ENCODE peak calls at places on chromosomes 5 and 9, in four cellular contexts. K is K562, L is GM12878, G is HepG2. W is an unnamed sample.

GRCh38 chr5:74894351-74894750 is 28.2 kb upstream of the FAM169A start:
- DNase-seq in K (no peak), L (no peak), G (no peak), W (no peak)

GRCh38 chr9:10252174-10252573 is 360.6 kb downstream of the PTPRD start:
- DNase-seq in K (no peak), L (no peak), G (no peak), W (no peak)

GRCh38 chr9:27395484-27395921 is 98.6 kb upstream of the EQTN start:
- DNase-seq in K (no peak), L (no peak), G (no peak), W (no peak)

GRCh38 chr9:120942186-120943001 is 15.8 kb upstream of the TRAF1 start:
- DNase-seq in K (no peak), L (no peak), G (no peak), W (peak; percentile 35)

GRCh38 chr5:118295045-118295444 is 693.3 kb downstream of the DTWD2 start:
- DNase-seq in K (no peak), L (no peak), G (no peak), W (no peak)

GRCh38 chr5:100905259-100905914 is 2.3 kb upstream of the ST8SIA4 start:
- DNase-seq in K (no peak), L (no peak), G (no peak), W (no peak)

GRCh38 chr5:135127604-135128240 is 93.7 kb upstream of the PITX1 start:
- DNase-seq in K (no peak), L (no peak), G (peak; percentile 83), W (no peak)

GRCh38 chr5:74579215-74579614 is 61.3 kb downstream of the ENC1 start:
- DNase-seq in K (peak; percentile 23), L (peak; percentile 87), G (no peak), W (no peak)

GRCh38 chr9:1024112-1024511 is 26.0 kb upstream of the DMRT2 start:
- DNase-seq in K (no peak), L (no peak), G (no peak), W (no peak)

GRCh38 chr9:1013018-1013417 is 36.6 kb downstream of the DMRT3 start:
- DNase-seq in K (peak; percentile 8), L (no peak), G (no peak), W (no peak)

GRCh38 chr9:1018121-1018520 is 32.0 kb upstream of the DMRT2 start:
- DNase-seq in K (peak; percentile 12), L (no peak), G (peak; percentile 35), W (peak; percentile 63)
- TF ChIP-seq ETV6 in K (no peak), L (no peak), G (no peak), W (no peak)

DNA sequence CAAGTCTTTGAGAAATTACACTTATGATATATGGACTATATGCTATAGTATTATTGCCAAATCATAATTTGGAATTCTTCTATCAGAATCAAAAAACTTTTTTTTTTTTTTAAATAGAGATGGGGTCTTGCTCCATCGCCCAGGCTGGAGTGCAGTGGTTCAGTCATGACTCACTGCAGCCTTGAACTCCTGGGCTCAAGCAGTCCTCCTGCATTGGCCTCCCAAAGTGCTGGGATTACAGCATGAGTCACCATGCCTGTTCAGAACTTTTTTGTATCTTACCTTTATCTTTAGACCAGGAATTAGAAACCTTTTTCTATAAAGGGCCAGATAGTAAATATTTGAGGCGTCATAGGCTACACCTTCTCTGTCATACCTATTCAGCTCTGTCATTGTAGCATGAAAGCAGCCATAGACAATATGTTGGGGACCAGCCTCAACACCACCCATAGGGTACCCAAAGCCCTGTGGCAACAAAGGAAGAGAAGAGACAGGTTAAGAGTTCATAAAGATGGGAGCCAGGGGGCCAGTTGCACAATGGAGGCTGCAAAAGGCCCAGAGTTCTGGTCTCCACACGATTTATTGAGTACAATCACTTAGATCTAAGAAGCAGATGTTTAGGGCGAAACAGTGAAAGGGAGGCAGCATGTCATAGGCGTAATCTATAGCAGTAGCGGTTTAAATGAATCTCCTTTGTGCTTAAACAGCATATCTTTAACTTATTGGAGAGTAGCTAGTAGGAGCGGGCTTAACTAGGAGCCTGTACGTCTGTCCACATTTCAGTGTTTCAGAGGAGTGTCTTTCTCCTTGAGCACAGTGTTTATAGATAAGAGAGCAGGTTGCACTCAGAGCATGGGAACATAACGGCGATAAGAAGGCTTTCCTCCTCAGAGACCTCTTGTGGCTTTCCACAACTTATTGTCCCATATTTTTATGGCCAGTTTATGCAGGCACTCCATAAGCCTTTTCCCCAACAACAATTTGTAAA is 12.5 kb downstream of the ECM2 start:
- DNase-seq in K (no peak), L (no peak), G (peak; percentile 20), W (no peak)
- TF ChIP-seq MAX in K (no peak), L (no peak), G (no peak), W (no peak)

GRCh38 chr5:3538886-3539285 is 56.7 kb upstream of the IRX1 start:
- DNase-seq in K (no peak), L (no peak), G (no peak), W (no peak)
- TF ChIP-seq CBFB in K (no peak), L (no peak), G (no peak), W (no peak)

GRCh38 chr9:84258371-84258770 is 82.2 kb downstream of the SLC28A3 start:
- DNase-seq in K (no peak), L (no peak), G (no peak), W (no peak)

GRCh38 chr9:84266087-84266561 is 74.4 kb downstream of the SLC28A3 start:
- DNase-seq in K (no peak), L (no peak), G (peak; percentile 16), W (peak; percentile 35)

GRCh38 chr9:84264307-84264706 is 76.3 kb downstream of the SLC28A3 start:
- DNase-seq in K (no peak), L (no peak), G (no peak), W (no peak)

GRCh38 chr9:84255701-84256100 is 84.9 kb downstream of the SLC28A3 start:
- DNase-seq in K (no peak), L (no peak), G (no peak), W (no peak)

DNA sequence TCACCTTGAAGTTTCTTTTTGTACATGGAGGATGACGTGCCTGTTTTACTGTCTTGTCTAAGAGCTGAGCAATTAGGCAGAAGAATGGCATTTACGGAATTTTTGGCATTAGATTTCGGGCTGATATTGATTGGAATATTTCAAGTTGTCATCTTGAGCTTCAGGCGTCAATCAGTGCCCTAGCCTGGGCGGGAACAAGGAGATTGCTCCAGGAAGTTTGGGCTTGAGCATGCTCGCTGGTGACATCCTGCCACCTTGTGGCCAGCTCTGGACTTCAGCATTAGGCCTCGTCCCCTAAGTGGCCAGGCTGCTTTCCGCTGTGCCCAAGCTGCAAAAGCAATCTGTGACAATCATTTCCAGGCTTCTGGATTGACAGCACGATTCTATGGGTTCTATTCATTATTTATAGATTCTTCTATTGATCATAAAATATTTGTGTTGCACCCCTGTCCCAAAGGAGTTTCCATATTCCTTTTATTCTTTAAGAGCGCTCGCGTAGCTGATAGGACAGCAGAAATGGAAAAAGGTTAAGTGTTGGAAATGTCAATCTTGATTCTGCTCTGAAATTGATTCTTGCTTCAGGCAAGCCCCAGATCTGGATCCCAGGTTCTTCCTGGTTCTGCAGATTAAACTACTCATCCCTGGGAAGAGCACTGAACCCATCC is 79.3 kb downstream of the SLC28A3 start:
- DNase-seq in K (peak; percentile 64), L (peak; percentile 40), G (peak; percentile 50), W (peak; percentile 87)
- TF ChIP-seq ETV6 in K (no peak), L (no peak), G (no peak), W (no peak)

DNA sequence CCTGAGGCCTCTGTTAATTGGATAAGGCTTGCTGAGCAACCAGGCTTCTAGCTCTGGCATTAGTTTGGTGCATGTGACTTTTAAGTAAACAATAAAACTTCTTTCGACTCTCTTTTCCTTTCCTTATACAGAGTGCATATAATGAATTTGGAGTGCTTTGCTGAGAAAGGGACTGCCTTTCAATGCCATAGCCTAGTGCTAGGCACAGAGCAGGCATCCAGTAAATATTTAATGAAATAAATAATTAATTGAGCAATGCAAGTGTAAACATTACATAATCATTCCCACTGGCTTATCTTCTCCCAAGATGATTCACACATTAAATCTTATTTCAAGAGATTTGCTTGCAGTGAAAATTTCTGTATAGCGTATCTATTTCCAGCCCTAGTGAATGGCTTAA is 74.1 kb downstream of the NMUR2 start:
- DNase-seq in K (no peak), L (no peak), G (no peak), W (no peak)
- TF ChIP-seq MAX in K (no peak), L (no peak), G (no peak), W (no peak)

GRCh38 chr5:65194871-65195270 is 286.8 kb downstream of the ADAMTS6 start:
- DNase-seq in K (no peak), L (no peak), G (no peak), W (no peak)

GRCh38 chr5:65186646-65187227 is 295.0 kb downstream of the ADAMTS6 start:
- DNase-seq in K (no peak), L (no peak), G (no peak), W (no peak)

GRCh38 chr5:65190328-65191053 is 291.2 kb downstream of the ADAMTS6 start:
- DNase-seq in K (no peak), L (peak; percentile 17), G (no peak), W (no peak)

GRCh38 chr5:65191554-65192126 is 290.1 kb downstream of the ADAMTS6 start:
- DNase-seq in K (no peak), L (no peak), G (no peak), W (no peak)

DNA sequence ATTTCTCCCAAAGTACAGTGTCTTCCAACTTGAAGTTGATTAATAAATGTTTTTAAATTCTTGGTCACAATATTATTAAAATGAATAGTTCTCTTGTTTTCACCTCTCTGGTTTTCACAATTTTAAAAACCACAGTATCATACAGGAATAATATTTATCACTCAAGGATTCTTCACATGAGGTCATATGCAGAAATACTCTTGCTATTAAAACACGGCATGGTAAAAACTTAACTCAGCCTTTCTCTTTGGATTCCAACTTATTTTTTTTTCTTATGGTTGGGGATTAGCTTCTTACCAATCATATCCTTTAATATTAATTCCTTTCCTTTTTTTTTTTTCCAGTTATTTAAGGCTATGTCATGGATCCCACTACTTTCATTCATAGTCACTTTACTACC is 289.4 kb downstream of the ADAMTS6 start:
- DNase-seq in K (no peak), L (no peak), G (no peak), W (no peak)
- TF ChIP-seq CBFB in K (no peak), L (no peak), G (no peak), W (no peak)

GRCh38 chr5:14256756-14257393 is 113.7 kb downstream of the TRIO start:
- DNase-seq in K (no peak), L (no peak), G (no peak), W (no peak)

GRCh38 chr5:14260637-14261036 is 117.5 kb downstream of the TRIO start:
- DNase-seq in K (no peak), L (no peak), G (no peak), W (no peak)

GRCh38 chr5:14257995-14258403 is 114.9 kb downstream of the TRIO start:
- DNase-seq in K (no peak), L (peak; percentile 81), G (no peak), W (no peak)

GRCh38 chr5:14261237-14261636 is 118.1 kb downstream of the TRIO start:
- DNase-seq in K (no peak), L (no peak), G (no peak), W (no peak)

DNA sequence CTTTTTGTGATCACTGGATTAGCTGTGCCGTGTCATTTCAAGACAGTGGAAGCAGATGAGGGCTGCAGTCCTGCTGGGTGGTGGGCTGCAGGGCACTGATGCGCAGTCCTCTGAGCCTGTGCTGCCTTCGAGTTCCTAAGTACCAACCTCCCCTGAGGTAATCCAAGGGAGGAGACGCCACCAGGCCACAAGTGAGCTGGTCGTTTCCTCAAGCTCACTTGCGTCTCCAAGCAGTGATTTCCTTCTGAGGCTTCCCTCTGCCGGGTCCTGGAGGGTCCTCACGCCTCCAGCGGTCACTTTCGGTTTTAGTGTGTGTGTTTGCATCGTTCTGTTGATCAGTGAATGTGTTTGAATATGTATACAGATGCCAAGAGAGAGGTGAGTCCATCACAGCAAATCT is 115.7 kb downstream of the TRIO start:
- DNase-seq in K (no peak), L (no peak), G (no peak), W (peak; percentile 58)
- TF ChIP-seq ETV6 in K (no peak), L (no peak), G (no peak), W (peak; percentile 25)